ENCODE peak calls at places on chromosomes 3 and 15, in ten cellular contexts. One of them, this sample, is unnamed. For H3K9me3, the result is how much of the 10 kb centered on the place peaks cover.

GRCh38 chr3:44342191-44342790 is 3.7 kb downstream of the TCAIM start:
- DNase-seq in breast epithelium: no peak
- DNase-seq in body of pancreas: no peak
- DNase-seq in prostate gland: no peak
- DNase-seq in A549: no peak
- DNase-seq in T-helper 17 cell: no peak
- DNase-seq in right atrium auricular region: no peak
- DNase-seq in BE2C: no peak
- DNase-seq in mesenchymal stem cell: peak
- DNase-seq in adrenal gland: no peak
- DNase-seq in this sample: no peak

GRCh38 chr3:48715179-48715800 is 1.7 kb downstream of the IP6K2 start:
- DNase-seq in A549: peak
- DNase-seq in T-helper 17 cell: no peak
- DNase-seq in BE2C: peak
- DNase-seq in breast epithelium: no peak
- DNase-seq in body of pancreas: no peak
- DNase-seq in prostate gland: peak
- DNase-seq in adrenal gland: peak
- DNase-seq in right atrium auricular region: no peak
- DNase-seq in mesenchymal stem cell: peak
- DNase-seq in this sample: peak

GRCh38 chr15:53721334-53722087 is 38.0 kb downstream of the WDR72 start:
- DNase-seq in body of pancreas: no peak
- DNase-seq in A549: no peak
- DNase-seq in adrenal gland: no peak
- DNase-seq in mesenchymal stem cell: no peak
- DNase-seq in BE2C: no peak
- DNase-seq in right atrium auricular region: no peak
- DNase-seq in breast epithelium: no peak
- DNase-seq in T-helper 17 cell: no peak
- DNase-seq in prostate gland: no peak
- DNase-seq in this sample: no peak

GRCh38 chr3:33980252-33980651 is 181.8 kb downstream of the PDCD6IP start:
- DNase-seq in BE2C: no peak
- DNase-seq in T-helper 17 cell: no peak
- DNase-seq in breast epithelium: no peak
- DNase-seq in mesenchymal stem cell: peak
- DNase-seq in right atrium auricular region: no peak
- DNase-seq in adrenal gland: peak
- DNase-seq in prostate gland: peak
- DNase-seq in body of pancreas: no peak
- DNase-seq in A549: peak
- DNase-seq in this sample: peak

GRCh38 chr15:48671381-48672022 is 26.0 kb upstream of the FBN1 start:
- DNase-seq in breast epithelium: no peak
- DNase-seq in mesenchymal stem cell: no peak
- DNase-seq in T-helper 17 cell: no peak
- DNase-seq in BE2C: no peak
- DNase-seq in body of pancreas: no peak
- DNase-seq in adrenal gland: peak
- DNase-seq in A549: no peak
- DNase-seq in prostate gland: no peak
- DNase-seq in right atrium auricular region: peak
- DNase-seq in this sample: no peak

GRCh38 chr3:2823437-2824211 is 286.6 kb downstream of the IL5RA start:
- DNase-seq in mesenchymal stem cell: no peak
- DNase-seq in body of pancreas: no peak
- DNase-seq in BE2C: no peak
- DNase-seq in adrenal gland: no peak
- DNase-seq in T-helper 17 cell: no peak
- DNase-seq in right atrium auricular region: no peak
- DNase-seq in breast epithelium: no peak
- DNase-seq in A549: no peak
- DNase-seq in prostate gland: no peak
- DNase-seq in this sample: no peak

GRCh38 chr3:48217449-48217848 is 5.8 kb upstream of the CAMP start:
- DNase-seq in breast epithelium: no peak
- DNase-seq in body of pancreas: no peak
- DNase-seq in mesenchymal stem cell: no peak
- DNase-seq in BE2C: no peak
- DNase-seq in A549: no peak
- DNase-seq in right atrium auricular region: no peak
- DNase-seq in prostate gland: no peak
- DNase-seq in T-helper 17 cell: no peak
- DNase-seq in adrenal gland: peak
- DNase-seq in this sample: no peak

GRCh38 chr3:150020527-150020926 is 49.8 kb upstream of the PFN2 start:
- DNase-seq in BE2C: no peak
- DNase-seq in T-helper 17 cell: no peak
- DNase-seq in A549: no peak
- DNase-seq in prostate gland: no peak
- DNase-seq in breast epithelium: no peak
- DNase-seq in adrenal gland: no peak
- DNase-seq in body of pancreas: no peak
- DNase-seq in mesenchymal stem cell: peak
- DNase-seq in right atrium auricular region: no peak
- DNase-seq in this sample: no peak

GRCh38 chr3:99645277-99646106 is 7.1 kb downstream of the COL8A1 start:
- DNase-seq in mesenchymal stem cell: peak
- DNase-seq in A549: peak
- DNase-seq in prostate gland: no peak
- DNase-seq in BE2C: peak
- DNase-seq in adrenal gland: no peak
- DNase-seq in right atrium auricular region: no peak
- DNase-seq in breast epithelium: no peak
- DNase-seq in body of pancreas: no peak
- DNase-seq in T-helper 17 cell: no peak
- DNase-seq in this sample: peak

GRCh38 chr15:40279437-40280141 is 3.3 kb downstream of the ANKRD63 start:
- DNase-seq in mesenchymal stem cell: peak
- DNase-seq in T-helper 17 cell: peak
- DNase-seq in adrenal gland: peak
- DNase-seq in A549: peak
- DNase-seq in BE2C: peak
- DNase-seq in body of pancreas: peak
- DNase-seq in right atrium auricular region: peak
- DNase-seq in breast epithelium: peak
- DNase-seq in prostate gland: peak
- DNase-seq in this sample: peak

GRCh38 chr15:34809186-34809585 is 13.8 kb upstream of the ACTC1 start:
- DNase-seq in A549: no peak
- DNase-seq in BE2C: no peak
- DNase-seq in body of pancreas: no peak
- DNase-seq in prostate gland: no peak
- DNase-seq in breast epithelium: no peak
- DNase-seq in mesenchymal stem cell: no peak
- DNase-seq in adrenal gland: no peak
- DNase-seq in right atrium auricular region: no peak
- DNase-seq in T-helper 17 cell: no peak
- DNase-seq in this sample: no peak

GRCh38 chr3:11415099-11415498 is 142.9 kb downstream of the ATG7 start:
- DNase-seq in BE2C: no peak
- DNase-seq in prostate gland: no peak
- DNase-seq in T-helper 17 cell: no peak
- DNase-seq in right atrium auricular region: no peak
- DNase-seq in breast epithelium: no peak
- DNase-seq in adrenal gland: peak
- DNase-seq in mesenchymal stem cell: no peak
- DNase-seq in body of pancreas: no peak
- DNase-seq in A549: no peak
- DNase-seq in this sample: no peak

GRCh38 chr3:11413071-11413470 is 140.9 kb downstream of the ATG7 start:
- DNase-seq in adrenal gland: no peak
- DNase-seq in right atrium auricular region: no peak
- DNase-seq in T-helper 17 cell: no peak
- DNase-seq in mesenchymal stem cell: no peak
- DNase-seq in body of pancreas: no peak
- DNase-seq in prostate gland: no peak
- DNase-seq in breast epithelium: no peak
- DNase-seq in BE2C: no peak
- DNase-seq in A549: no peak
- DNase-seq in this sample: no peak

GRCh38 chr3:11411956-11412355 is 139.8 kb downstream of the ATG7 start:
- DNase-seq in T-helper 17 cell: no peak
- DNase-seq in breast epithelium: no peak
- DNase-seq in mesenchymal stem cell: no peak
- DNase-seq in A549: no peak
- DNase-seq in prostate gland: no peak
- DNase-seq in adrenal gland: no peak
- DNase-seq in BE2C: no peak
- DNase-seq in body of pancreas: no peak
- DNase-seq in right atrium auricular region: no peak
- DNase-seq in this sample: no peak

GRCh38 chr3:11407644-11408043 is 135.4 kb downstream of the ATG7 start:
- DNase-seq in T-helper 17 cell: no peak
- DNase-seq in mesenchymal stem cell: no peak
- DNase-seq in breast epithelium: no peak
- DNase-seq in prostate gland: no peak
- DNase-seq in A549: no peak
- DNase-seq in body of pancreas: no peak
- DNase-seq in BE2C: no peak
- DNase-seq in adrenal gland: no peak
- DNase-seq in right atrium auricular region: no peak
- DNase-seq in this sample: no peak

DNA sequence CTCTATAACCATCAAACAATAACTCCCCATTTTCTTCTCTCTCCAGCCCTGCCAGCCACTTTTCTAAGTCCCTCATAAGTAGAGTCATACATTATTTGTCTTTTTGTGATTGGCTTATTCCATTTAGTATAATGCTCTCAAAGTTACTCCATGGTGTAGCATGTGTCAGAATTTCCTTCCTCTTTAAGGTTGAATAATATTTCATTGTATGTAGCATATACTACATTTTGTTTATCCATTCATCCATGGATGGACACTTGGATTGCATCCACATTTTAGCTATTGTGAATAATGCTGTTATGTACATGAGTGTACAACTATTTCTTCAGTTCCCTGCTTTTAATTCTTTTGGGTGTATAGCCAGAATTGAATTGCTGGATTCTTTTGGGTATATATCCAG is 138.4 kb downstream of the ATG7 start:
- DNase-seq in mesenchymal stem cell: no peak
- DNase-seq in adrenal gland: no peak
- DNase-seq in breast epithelium: no peak
- DNase-seq in BE2C: no peak
- DNase-seq in A549: no peak
- DNase-seq in T-helper 17 cell: no peak
- DNase-seq in right atrium auricular region: no peak
- DNase-seq in body of pancreas: no peak
- DNase-seq in prostate gland: no peak
- DNase-seq in this sample: no peak
- H3K9me3 ChIP-seq in mesenchymal stem cell: under half
- H3K9me3 ChIP-seq in adrenal gland: under half
- H3K9me3 ChIP-seq in breast epithelium: under half
- H3K9me3 ChIP-seq in BE2C: under half
- H3K9me3 ChIP-seq in A549: under half
- H3K9me3 ChIP-seq in T-helper 17 cell: under half
- H3K9me3 ChIP-seq in right atrium auricular region: under half
- H3K9me3 ChIP-seq in body of pancreas: under half
- H3K9me3 ChIP-seq in prostate gland: under half
- H3K9me3 ChIP-seq in this sample: under half

DNA sequence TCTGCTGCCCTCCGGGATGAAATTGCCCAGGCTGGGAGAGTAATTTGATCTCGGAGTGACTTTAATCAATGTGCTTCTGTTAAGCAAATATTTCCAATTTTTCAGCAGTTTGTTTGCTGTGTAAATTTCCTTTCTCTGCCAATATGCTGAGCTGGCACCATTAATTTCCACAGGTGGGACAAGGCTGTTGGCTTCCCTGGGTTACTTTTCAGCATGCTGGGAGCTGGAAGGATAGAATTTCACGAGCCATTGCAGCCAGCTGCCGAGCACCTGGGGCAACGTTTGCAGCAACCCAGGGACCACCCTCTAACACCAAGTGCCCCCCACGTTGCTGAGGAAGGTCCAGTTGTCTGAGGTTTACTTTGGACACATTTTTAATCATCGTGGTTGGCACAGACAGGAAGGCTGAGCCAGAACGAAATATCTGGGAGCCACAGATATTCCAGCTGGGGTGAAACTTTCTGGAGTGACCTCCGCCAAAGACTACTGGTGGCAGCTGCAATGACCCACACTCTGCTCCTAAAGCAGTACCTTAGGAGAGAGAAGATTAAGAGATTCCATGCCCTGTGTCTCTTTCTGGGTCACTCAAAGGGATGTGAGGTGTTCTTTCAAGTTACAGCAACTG is 293.3 kb upstream of the RGMA start:
- DNase-seq in T-helper 17 cell: no peak
- DNase-seq in prostate gland: peak
- DNase-seq in body of pancreas: peak
- DNase-seq in right atrium auricular region: no peak
- DNase-seq in adrenal gland: no peak
- DNase-seq in breast epithelium: no peak
- DNase-seq in mesenchymal stem cell: no peak
- DNase-seq in BE2C: no peak
- DNase-seq in A549: no peak
- DNase-seq in this sample: no peak
- H3K9me3 ChIP-seq in T-helper 17 cell: under half
- H3K9me3 ChIP-seq in prostate gland: under half
- H3K9me3 ChIP-seq in body of pancreas: under half
- H3K9me3 ChIP-seq in right atrium auricular region: under half
- H3K9me3 ChIP-seq in adrenal gland: under half
- H3K9me3 ChIP-seq in breast epithelium: under half
- H3K9me3 ChIP-seq in mesenchymal stem cell: under half
- H3K9me3 ChIP-seq in BE2C: under half
- H3K9me3 ChIP-seq in A549: under half
- H3K9me3 ChIP-seq in this sample: under half

DNA sequence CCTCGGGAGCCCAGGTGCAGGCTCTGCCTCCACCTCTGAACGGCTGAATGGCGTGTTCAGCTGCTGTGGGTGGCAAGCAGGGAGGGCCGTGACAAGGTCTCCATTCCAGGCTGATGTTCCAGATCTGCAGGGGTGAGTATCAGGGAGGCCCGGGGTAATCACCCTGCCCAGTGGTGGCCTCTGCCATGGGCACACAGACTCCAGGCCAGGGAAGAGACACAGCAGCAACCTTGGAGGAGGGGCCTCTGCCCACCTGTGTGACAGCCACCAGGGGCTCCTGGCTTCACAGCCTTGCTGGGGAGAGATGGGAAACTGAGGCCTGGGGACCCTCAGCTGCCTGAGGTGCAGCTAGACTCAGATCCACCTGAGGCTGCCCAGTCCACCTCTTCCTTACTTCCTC is 25.6 kb upstream of the ACAD9 start:
- DNase-seq in BE2C: no peak
- DNase-seq in right atrium auricular region: no peak
- DNase-seq in prostate gland: no peak
- DNase-seq in A549: no peak
- DNase-seq in adrenal gland: no peak
- DNase-seq in breast epithelium: no peak
- DNase-seq in body of pancreas: no peak
- DNase-seq in T-helper 17 cell: no peak
- DNase-seq in mesenchymal stem cell: no peak
- DNase-seq in this sample: no peak
- H3K9me3 ChIP-seq in BE2C: under half
- H3K9me3 ChIP-seq in right atrium auricular region: under half
- H3K9me3 ChIP-seq in prostate gland: under half
- H3K9me3 ChIP-seq in A549: under half
- H3K9me3 ChIP-seq in adrenal gland: under half
- H3K9me3 ChIP-seq in breast epithelium: under half
- H3K9me3 ChIP-seq in body of pancreas: under half
- H3K9me3 ChIP-seq in T-helper 17 cell: under half
- H3K9me3 ChIP-seq in mesenchymal stem cell: under half
- H3K9me3 ChIP-seq in this sample: under half

GRCh38 chr15:68100194-68100593 is 46.1 kb downstream of the PIAS1 start:
- DNase-seq in T-helper 17 cell: no peak
- DNase-seq in right atrium auricular region: no peak
- DNase-seq in prostate gland: no peak
- DNase-seq in body of pancreas: no peak
- DNase-seq in mesenchymal stem cell: no peak
- DNase-seq in breast epithelium: no peak
- DNase-seq in A549: no peak
- DNase-seq in adrenal gland: no peak
- DNase-seq in BE2C: no peak
- DNase-seq in this sample: no peak
- H3K9me3 ChIP-seq in T-helper 17 cell: under half
- H3K9me3 ChIP-seq in right atrium auricular region: under half
- H3K9me3 ChIP-seq in prostate gland: under half
- H3K9me3 ChIP-seq in body of pancreas: under half
- H3K9me3 ChIP-seq in mesenchymal stem cell: under half
- H3K9me3 ChIP-seq in breast epithelium: under half
- H3K9me3 ChIP-seq in A549: under half
- H3K9me3 ChIP-seq in adrenal gland: under half
- H3K9me3 ChIP-seq in BE2C: under half
- H3K9me3 ChIP-seq in this sample: under half

This sample was measured in cardiac muscle cell.